ENCODE peak calls at places on chromosomes 2 and 18, in ten cellular contexts. R is NT2/D1; K is occipital lobe; J is astrocyte of the spinal cord; S is stimulated activated CD4-positive, alpha-beta T cell treated with anti-CD3 and anti-CD28 coated beads, Interleukin-4, amount 100 ng/mL, for 4 hours; X is dermis blood vessel endothelial cell; M is activated CD8-positive, alpha-beta memory T cell treated with anti-CD3 and anti-CD28 coated beads for 24 hours; W is AG10803; L is OCI-LY7; U is H9. B is an unnamed sample.

GRCh38 chr2:31529256-31529655 is 51.5 kb downstream of the SRD5A2 start:
- DNase-seq in S (no peak), X (no peak), R (no peak), M (no peak), L (no peak), W (no peak), K (no peak), J (no peak), U (no peak), B (no peak)

GRCh38 chr2:236014408-236015131 is 153.6 kb downstream of the GBX2 start:
- DNase-seq in J (peak; percentile 20), K (no peak), M (no peak), L (no peak), U (peak; percentile 69), R (peak; percentile 13), X (no peak), S (no peak), W (no peak), B (no peak)

GRCh38 chr18:69558088-69558487 is 157.4 kb downstream of the DOK6 start:
- DNase-seq in U (no peak), R (no peak), M (no peak), X (no peak), J (no peak), W (no peak), L (no peak), S (no peak), K (no peak), B (no peak)

GRCh38 chr2:202337706-202338346 is 38.3 kb upstream of the BMPR2 start:
- DNase-seq in M (no peak), U (no peak), L (no peak), X (no peak), W (no peak), S (no peak), J (no peak), R (no peak), K (no peak), B (no peak)

GRCh38 chr2:25491003-25491696 is 149.4 kb upstream of the DNMT3A start:
- DNase-seq in R (no peak), X (no peak), S (no peak), K (no peak), L (no peak), M (no peak), U (no peak), J (peak; percentile 30), W (peak; percentile 26), B (no peak)

GRCh38 chr2:240922234-240922981 is 16.3 kb downstream of the CROCC2 start:
- DNase-seq in M (peak; percentile 51), W (no peak), U (peak; percentile 23), X (no peak), K (no peak), S (no peak), L (no peak), R (no peak), J (no peak), B (no peak)

GRCh38 chr2:12424820-12425219 is 291.9 kb upstream of the TRIB2 start:
- DNase-seq in S (no peak), U (no peak), L (no peak), J (peak; percentile 39), W (peak; percentile 8), M (no peak), X (no peak), K (no peak), R (no peak), B (no peak)

GRCh38 chr2:121255363-121255762 is 29.6 kb downstream of the TFCP2L1 start:
- DNase-seq in L (no peak), X (no peak), R (no peak), U (no peak), S (no peak), J (no peak), M (no peak), K (no peak), W (no peak), B (no peak)

GRCh38 chr2:238305965-238306679 is 14.2 kb upstream of the TRAF3IP1 start:
- DNase-seq in L (peak; percentile 67), R (no peak), M (no peak), U (no peak), K (no peak), W (no peak), X (no peak), J (no peak), S (no peak), B (no peak)

GRCh38 chr2:191954446-191954845 is 107.6 kb upstream of the CAVIN2 start:
- DNase-seq in X (no peak), W (no peak), S (no peak), K (no peak), M (no peak), J (no peak), U (no peak), L (no peak), R (no peak), B (no peak)

GRCh38 chr18:23784811-23785245 is 95.6 kb downstream of the LAMA3 start:
- DNase-seq in L (no peak), R (no peak), W (peak; percentile 81), K (no peak), X (peak; percentile 94), M (no peak), U (no peak), S (no peak), J (peak; percentile 82), B (no peak)

GRCh38 chr2:109447811-109448210 is 166.0 kb downstream of the SEPTIN10 start:
- DNase-seq in U (no peak), X (peak; percentile 52), J (no peak), W (no peak), K (peak; percentile 50), R (no peak), L (no peak), M (no peak), S (no peak), B (no peak)

GRCh38 chr18:26227051-26227672 is 917 bp downstream of the TAF4B start:
- DNase-seq in W (no peak), S (peak; percentile 29), M (no peak), R (no peak), K (no peak), X (peak; percentile 24), U (peak; percentile 37), J (peak; percentile 9), L (no peak), B (no peak)

GRCh38 chr2:150916997-150917396 is 344.7 kb downstream of the RBM43 start:
- DNase-seq in U (no peak), J (peak; percentile 38), X (no peak), L (no peak), W (peak; percentile 68), K (no peak), R (no peak), S (no peak), M (no peak), B (no peak)

GRCh38 chr2:167190053-167190452 is 301.8 kb downstream of the XIRP2 start:
- DNase-seq in S (no peak), X (no peak), U (no peak), W (peak; percentile 37), M (no peak), R (no peak), L (no peak), K (no peak), J (peak; percentile 89), B (no peak)

B was measured in GM12892.